ENCODE peak calls at places on chromosome 18, in nine cellular contexts. One of them, this sample, is unnamed. For H3K4me1 and H3K9me3, the result is how much of the 10 kb centered on the place peaks cover.

GRCh38 chr18:58870621-58871020 is 5.9 kb downstream of the ZNF532 start:
- DNase-seq in GM12878: no peak
- DNase-seq in fibroblast of lung: no peak
- DNase-seq in right cardiac atrium: no peak
- DNase-seq in osteoblast: peak
- DNase-seq in CD8-positive, alpha-beta T cell: no peak
- DNase-seq in left ventricle myocardium inferior: no peak
- DNase-seq in endothelial cell of umbilical vein: no peak
- DNase-seq in hepatocyte: no peak
- DNase-seq in this sample: no peak

GRCh38 chr18:470661-471501 is 29.6 kb downstream of the COLEC12 start:
- DNase-seq in GM12878: no peak
- DNase-seq in fibroblast of lung: peak
- DNase-seq in right cardiac atrium: no peak
- DNase-seq in osteoblast: no peak
- DNase-seq in CD8-positive, alpha-beta T cell: no peak
- DNase-seq in left ventricle myocardium inferior: no peak
- DNase-seq in endothelial cell of umbilical vein: peak
- DNase-seq in hepatocyte: no peak
- DNase-seq in this sample: peak

GRCh38 chr18:13268746-13269285 is 50.3 kb downstream of the LDLRAD4 start:
- DNase-seq in GM12878: no peak
- DNase-seq in fibroblast of lung: peak
- DNase-seq in right cardiac atrium: no peak
- DNase-seq in osteoblast: no peak
- DNase-seq in CD8-positive, alpha-beta T cell: no peak
- DNase-seq in left ventricle myocardium inferior: no peak
- DNase-seq in endothelial cell of umbilical vein: no peak
- DNase-seq in hepatocyte: peak
- DNase-seq in this sample: no peak

GRCh38 chr18:31819925-31820229 is 59.2 kb upstream of the SLC25A52 start:
- DNase-seq in GM12878: no peak
- DNase-seq in fibroblast of lung: no peak
- DNase-seq in right cardiac atrium: no peak
- DNase-seq in osteoblast: no peak
- DNase-seq in CD8-positive, alpha-beta T cell: no peak
- DNase-seq in left ventricle myocardium inferior: no peak
- DNase-seq in endothelial cell of umbilical vein: no peak
- DNase-seq in hepatocyte: no peak
- DNase-seq in this sample: no peak

GRCh38 chr18:43271593-43272432 is 5.5 kb downstream of the SYT4 start:
- DNase-seq in GM12878: no peak
- DNase-seq in fibroblast of lung: peak
- DNase-seq in right cardiac atrium: no peak
- DNase-seq in osteoblast: no peak
- DNase-seq in CD8-positive, alpha-beta T cell: no peak
- DNase-seq in left ventricle myocardium inferior: no peak
- DNase-seq in endothelial cell of umbilical vein: peak
- DNase-seq in hepatocyte: peak
- DNase-seq in this sample: peak

GRCh38 chr18:43079422-43079821 is 36.1 kb downstream of the RIT2 start:
- DNase-seq in GM12878: no peak
- DNase-seq in fibroblast of lung: no peak
- DNase-seq in right cardiac atrium: no peak
- DNase-seq in osteoblast: no peak
- DNase-seq in CD8-positive, alpha-beta T cell: no peak
- DNase-seq in left ventricle myocardium inferior: no peak
- DNase-seq in endothelial cell of umbilical vein: no peak
- DNase-seq in hepatocyte: no peak
- DNase-seq in this sample: no peak

GRCh38 chr18:21439453-21439852 is 161.1 kb downstream of the ESCO1 start:
- DNase-seq in GM12878: no peak
- DNase-seq in fibroblast of lung: peak
- DNase-seq in right cardiac atrium: no peak
- DNase-seq in osteoblast: peak
- DNase-seq in CD8-positive, alpha-beta T cell: no peak
- DNase-seq in left ventricle myocardium inferior: no peak
- DNase-seq in endothelial cell of umbilical vein: no peak
- DNase-seq in hepatocyte: peak
- DNase-seq in this sample: no peak

GRCh38 chr18:31424383-31424988 is 23.1 kb upstream of the DSG3 start:
- DNase-seq in GM12878: no peak
- DNase-seq in fibroblast of lung: peak
- DNase-seq in right cardiac atrium: no peak
- DNase-seq in osteoblast: peak
- DNase-seq in CD8-positive, alpha-beta T cell: no peak
- DNase-seq in left ventricle myocardium inferior: no peak
- DNase-seq in endothelial cell of umbilical vein: no peak
- DNase-seq in hepatocyte: peak
- DNase-seq in this sample: peak

GRCh38 chr18:73983970-73984369 is 163.7 kb downstream of the FBXO15 start:
- DNase-seq in GM12878: no peak
- DNase-seq in fibroblast of lung: no peak
- DNase-seq in right cardiac atrium: no peak
- DNase-seq in osteoblast: no peak
- DNase-seq in CD8-positive, alpha-beta T cell: no peak
- DNase-seq in left ventricle myocardium inferior: no peak
- DNase-seq in endothelial cell of umbilical vein: no peak
- DNase-seq in hepatocyte: no peak
- DNase-seq in this sample: no peak

GRCh38 chr18:27707201-27707600 is 469.7 kb downstream of the CDH2 start:
- DNase-seq in GM12878: no peak
- DNase-seq in fibroblast of lung: no peak
- DNase-seq in right cardiac atrium: no peak
- DNase-seq in osteoblast: no peak
- DNase-seq in CD8-positive, alpha-beta T cell: no peak
- DNase-seq in left ventricle myocardium inferior: no peak
- DNase-seq in endothelial cell of umbilical vein: no peak
- DNase-seq in hepatocyte: no peak
- DNase-seq in this sample: no peak

GRCh38 chr18:54558609-54559585 is 32.1 kb upstream of the DYNAP start:
- DNase-seq in GM12878: peak
- DNase-seq in fibroblast of lung: peak
- DNase-seq in right cardiac atrium: no peak
- DNase-seq in osteoblast: no peak
- DNase-seq in CD8-positive, alpha-beta T cell: no peak
- DNase-seq in left ventricle myocardium inferior: no peak
- DNase-seq in endothelial cell of umbilical vein: peak
- DNase-seq in hepatocyte: peak
- DNase-seq in this sample: peak

GRCh38 chr18:13438507-13439056 is 220.0 kb downstream of the LDLRAD4 start:
- DNase-seq in GM12878: no peak
- DNase-seq in fibroblast of lung: no peak
- DNase-seq in right cardiac atrium: no peak
- DNase-seq in osteoblast: no peak
- DNase-seq in CD8-positive, alpha-beta T cell: no peak
- DNase-seq in left ventricle myocardium inferior: no peak
- DNase-seq in endothelial cell of umbilical vein: no peak
- DNase-seq in hepatocyte: no peak
- DNase-seq in this sample: no peak

GRCh38 chr18:39406941-39407340 is 1841.3 kb upstream of the CELF4 start:
- DNase-seq in GM12878: no peak
- DNase-seq in fibroblast of lung: no peak
- DNase-seq in right cardiac atrium: no peak
- DNase-seq in osteoblast: no peak
- DNase-seq in CD8-positive, alpha-beta T cell: no peak
- DNase-seq in left ventricle myocardium inferior: no peak
- DNase-seq in endothelial cell of umbilical vein: no peak
- DNase-seq in hepatocyte: no peak
- DNase-seq in this sample: no peak

GRCh38 chr18:21915546-21915945 is 175.0 kb downstream of the MIB1 start:
- DNase-seq in GM12878: no peak
- DNase-seq in fibroblast of lung: no peak
- DNase-seq in right cardiac atrium: no peak
- DNase-seq in osteoblast: no peak
- DNase-seq in CD8-positive, alpha-beta T cell: no peak
- DNase-seq in left ventricle myocardium inferior: no peak
- DNase-seq in endothelial cell of umbilical vein: no peak
- DNase-seq in hepatocyte: no peak
- DNase-seq in this sample: no peak

GRCh38 chr18:31232000-31232399 is 69.3 kb upstream of the DSC1 start:
- DNase-seq in GM12878: no peak
- DNase-seq in fibroblast of lung: no peak
- DNase-seq in right cardiac atrium: no peak
- DNase-seq in osteoblast: no peak
- DNase-seq in CD8-positive, alpha-beta T cell: no peak
- DNase-seq in left ventricle myocardium inferior: no peak
- DNase-seq in endothelial cell of umbilical vein: no peak
- DNase-seq in hepatocyte: no peak
- DNase-seq in this sample: no peak

GRCh38 chr18:9916067-9916684 is 2.4 kb downstream of the VAPA start:
- DNase-seq in GM12878: no peak
- DNase-seq in fibroblast of lung: peak
- DNase-seq in right cardiac atrium: no peak
- DNase-seq in osteoblast: peak
- DNase-seq in CD8-positive, alpha-beta T cell: no peak
- DNase-seq in left ventricle myocardium inferior: no peak
- DNase-seq in endothelial cell of umbilical vein: peak
- DNase-seq in hepatocyte: no peak
- DNase-seq in this sample: no peak

GRCh38 chr18:9916814-9917213 is 3.0 kb downstream of the VAPA start:
- DNase-seq in GM12878: no peak
- DNase-seq in fibroblast of lung: no peak
- DNase-seq in right cardiac atrium: no peak
- DNase-seq in osteoblast: no peak
- DNase-seq in CD8-positive, alpha-beta T cell: no peak
- DNase-seq in left ventricle myocardium inferior: no peak
- DNase-seq in endothelial cell of umbilical vein: no peak
- DNase-seq in hepatocyte: no peak
- DNase-seq in this sample: no peak

GRCh38 chr18:9915291-9916066 is 1.7 kb downstream of the VAPA start:
- DNase-seq in GM12878: no peak
- DNase-seq in fibroblast of lung: no peak
- DNase-seq in right cardiac atrium: no peak
- DNase-seq in osteoblast: peak
- DNase-seq in CD8-positive, alpha-beta T cell: no peak
- DNase-seq in left ventricle myocardium inferior: no peak
- DNase-seq in endothelial cell of umbilical vein: no peak
- DNase-seq in hepatocyte: no peak
- DNase-seq in this sample: no peak

GRCh38 chr18:9919564-9920232 is 5.9 kb downstream of the VAPA start:
- DNase-seq in GM12878: no peak
- DNase-seq in fibroblast of lung: no peak
- DNase-seq in right cardiac atrium: no peak
- DNase-seq in osteoblast: no peak
- DNase-seq in CD8-positive, alpha-beta T cell: no peak
- DNase-seq in left ventricle myocardium inferior: no peak
- DNase-seq in endothelial cell of umbilical vein: no peak
- DNase-seq in hepatocyte: no peak
- DNase-seq in this sample: no peak

DNA sequence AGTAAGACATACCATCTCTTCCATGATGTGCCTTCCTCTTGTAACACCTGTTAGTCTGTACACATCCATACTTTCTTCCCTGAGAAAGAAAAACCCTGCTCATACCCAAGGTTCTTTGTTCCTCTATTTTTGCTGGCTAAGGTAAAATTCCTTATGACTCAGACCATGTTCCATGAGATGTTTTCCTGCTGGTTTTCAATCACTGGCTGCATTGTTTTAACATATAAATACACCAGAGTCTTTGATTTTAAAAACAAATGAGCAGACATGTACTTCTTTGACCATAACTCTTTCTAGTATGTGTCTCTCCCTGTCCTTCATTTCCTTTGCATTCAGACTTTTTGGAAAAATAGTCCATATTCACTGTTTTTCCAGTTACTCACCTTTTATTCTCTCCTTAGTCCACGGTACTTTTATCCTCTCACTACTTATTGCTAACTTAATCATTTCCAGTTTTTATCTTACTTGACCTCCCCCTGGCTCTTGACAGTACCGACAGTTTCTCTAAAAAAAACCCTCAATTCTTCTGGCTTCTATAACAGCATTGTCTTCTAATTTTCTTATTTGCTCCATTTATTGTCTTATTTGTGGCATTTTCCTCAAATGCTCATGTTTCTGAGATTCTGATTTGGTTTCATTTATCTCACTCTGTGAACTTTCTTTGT is 4.3 kb downstream of the VAPA start:
- DNase-seq in GM12878: no peak
- DNase-seq in fibroblast of lung: peak
- DNase-seq in right cardiac atrium: no peak
- DNase-seq in osteoblast: peak
- DNase-seq in CD8-positive, alpha-beta T cell: no peak
- DNase-seq in left ventricle myocardium inferior: no peak
- DNase-seq in endothelial cell of umbilical vein: peak
- DNase-seq in hepatocyte: peak
- DNase-seq in this sample: no peak
- H3K4me1 ChIP-seq in GM12878: under half
- H3K4me1 ChIP-seq in fibroblast of lung: under half
- H3K4me1 ChIP-seq in right cardiac atrium: under half
- H3K4me1 ChIP-seq in osteoblast: under half
- H3K4me1 ChIP-seq in CD8-positive, alpha-beta T cell: half or more
- H3K4me1 ChIP-seq in left ventricle myocardium inferior: half or more
- H3K4me1 ChIP-seq in endothelial cell of umbilical vein: under half
- H3K4me1 ChIP-seq in hepatocyte: under half
- H3K4me1 ChIP-seq in this sample: half or more

GRCh38 chr18:11885278-11885991 is 22.7 kb downstream of the MPPE1 start:
- DNase-seq in GM12878: no peak
- DNase-seq in fibroblast of lung: no peak
- DNase-seq in right cardiac atrium: peak
- DNase-seq in osteoblast: no peak
- DNase-seq in CD8-positive, alpha-beta T cell: no peak
- DNase-seq in left ventricle myocardium inferior: no peak
- DNase-seq in endothelial cell of umbilical vein: no peak
- DNase-seq in hepatocyte: peak
- DNase-seq in this sample: no peak
- H3K9me3 ChIP-seq in GM12878: under half
- H3K9me3 ChIP-seq in fibroblast of lung: under half
- H3K9me3 ChIP-seq in right cardiac atrium: under half
- H3K9me3 ChIP-seq in osteoblast: under half
- H3K9me3 ChIP-seq in CD8-positive, alpha-beta T cell: under half
- H3K9me3 ChIP-seq in left ventricle myocardium inferior: under half
- H3K9me3 ChIP-seq in endothelial cell of umbilical vein: under half
- H3K9me3 ChIP-seq in hepatocyte: under half
- H3K9me3 ChIP-seq in this sample: under half

DNA sequence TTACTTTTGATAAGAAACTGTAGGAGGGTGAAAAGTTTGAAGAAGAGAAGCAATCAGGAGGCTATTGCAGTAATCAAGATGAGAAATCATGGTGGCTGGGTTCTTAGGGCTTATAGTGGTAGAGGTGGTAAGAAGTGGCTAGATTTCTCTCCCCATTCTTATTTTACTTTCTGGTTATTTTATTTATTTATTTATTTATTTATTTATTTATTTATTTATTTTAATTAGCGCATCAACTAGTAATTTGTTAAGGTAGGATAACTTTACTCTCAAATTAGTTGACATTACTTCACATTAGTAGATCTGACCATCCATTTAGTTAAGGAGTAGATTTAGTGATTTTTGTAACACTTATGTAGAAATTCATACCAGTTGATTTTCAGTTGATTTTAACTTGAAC is 77.4 kb downstream of the PIK3C3 start:
- DNase-seq in GM12878: no peak
- DNase-seq in fibroblast of lung: no peak
- DNase-seq in right cardiac atrium: no peak
- DNase-seq in osteoblast: no peak
- DNase-seq in CD8-positive, alpha-beta T cell: no peak
- DNase-seq in left ventricle myocardium inferior: no peak
- DNase-seq in endothelial cell of umbilical vein: no peak
- DNase-seq in hepatocyte: no peak
- DNase-seq in this sample: no peak
- H3K4me1 ChIP-seq in GM12878: under half
- H3K4me1 ChIP-seq in fibroblast of lung: under half
- H3K4me1 ChIP-seq in right cardiac atrium: under half
- H3K4me1 ChIP-seq in osteoblast: under half
- H3K4me1 ChIP-seq in CD8-positive, alpha-beta T cell: under half
- H3K4me1 ChIP-seq in left ventricle myocardium inferior: under half
- H3K4me1 ChIP-seq in endothelial cell of umbilical vein: under half
- H3K4me1 ChIP-seq in hepatocyte: under half
- H3K4me1 ChIP-seq in this sample: under half

GRCh38 chr18:55633032-55633431 is 45.0 kb upstream of the TCF4 start:
- DNase-seq in GM12878: no peak
- DNase-seq in fibroblast of lung: peak
- DNase-seq in right cardiac atrium: no peak
- DNase-seq in osteoblast: no peak
- DNase-seq in CD8-positive, alpha-beta T cell: no peak
- DNase-seq in left ventricle myocardium inferior: no peak
- DNase-seq in endothelial cell of umbilical vein: no peak
- DNase-seq in hepatocyte: no peak
- DNase-seq in this sample: no peak
- H3K9me3 ChIP-seq in GM12878: under half
- H3K9me3 ChIP-seq in fibroblast of lung: under half
- H3K9me3 ChIP-seq in right cardiac atrium: under half
- H3K9me3 ChIP-seq in osteoblast: under half
- H3K9me3 ChIP-seq in CD8-positive, alpha-beta T cell: under half
- H3K9me3 ChIP-seq in left ventricle myocardium inferior: under half
- H3K9me3 ChIP-seq in endothelial cell of umbilical vein: under half
- H3K9me3 ChIP-seq in hepatocyte: under half
- H3K9me3 ChIP-seq in this sample: under half

This sample was measured in A673.